ENCODE peak calls at places on chromosomes 12 and 14, in ten cellular contexts. One of them, this sample, is unnamed.

GRCh38 chr12:111858186-111858585 is 16.2 kb downstream of the MAPKAPK5 start:
- DNase-seq in H1: no peak
- DNase-seq in suprapubic skin: no peak
- DNase-seq in testis: no peak
- DNase-seq in A549: no peak
- DNase-seq in Peyer's patch: no peak
- DNase-seq in body of pancreas: no peak
- DNase-seq in endothelial cell of umbilical vein: no peak
- DNase-seq in GM12878: no peak
- DNase-seq in transverse colon: no peak
- DNase-seq in this sample: no peak

GRCh38 chr12:110796952-110797351 is 49.8 kb upstream of the CCDC63 start:
- DNase-seq in H1: no peak
- DNase-seq in transverse colon: no peak
- DNase-seq in A549: no peak
- DNase-seq in endothelial cell of umbilical vein: no peak
- DNase-seq in Peyer's patch: no peak
- DNase-seq in suprapubic skin: no peak
- DNase-seq in body of pancreas: no peak
- DNase-seq in testis: no peak
- DNase-seq in GM12878: no peak
- DNase-seq in this sample: no peak

GRCh38 chr14:87837306-87837705 is 155.7 kb downstream of the GALC start:
- DNase-seq in body of pancreas: no peak
- DNase-seq in H1: no peak
- DNase-seq in transverse colon: no peak
- DNase-seq in Peyer's patch: no peak
- DNase-seq in endothelial cell of umbilical vein: no peak
- DNase-seq in A549: no peak
- DNase-seq in suprapubic skin: no peak
- DNase-seq in testis: no peak
- DNase-seq in GM12878: no peak
- DNase-seq in this sample: no peak

GRCh38 chr12:75754698-75755097 is 243.3 kb upstream of the KRR1 start:
- DNase-seq in suprapubic skin: no peak
- DNase-seq in GM12878: no peak
- DNase-seq in testis: no peak
- DNase-seq in body of pancreas: no peak
- DNase-seq in A549: no peak
- DNase-seq in transverse colon: no peak
- DNase-seq in H1: no peak
- DNase-seq in endothelial cell of umbilical vein: no peak
- DNase-seq in Peyer's patch: no peak
- DNase-seq in this sample: no peak

GRCh38 chr14:100588671-100589070 is 1.5 kb upstream of the BEGAIN start:
- DNase-seq in suprapubic skin: no peak
- DNase-seq in body of pancreas: no peak
- DNase-seq in transverse colon: no peak
- DNase-seq in Peyer's patch: no peak
- DNase-seq in endothelial cell of umbilical vein: no peak
- DNase-seq in GM12878: no peak
- DNase-seq in A549: no peak
- DNase-seq in H1: no peak
- DNase-seq in testis: no peak
- DNase-seq in this sample: no peak

GRCh38 chr12:98352218-98352811 is 163.1 kb upstream of the TMPO start:
- DNase-seq in GM12878: no peak
- DNase-seq in suprapubic skin: no peak
- DNase-seq in endothelial cell of umbilical vein: peak; percentile 84
- DNase-seq in H1: peak; percentile 33
- DNase-seq in A549: peak; percentile 75
- DNase-seq in transverse colon: no peak
- DNase-seq in body of pancreas: no peak
- DNase-seq in Peyer's patch: no peak
- DNase-seq in testis: no peak
- DNase-seq in this sample: no peak

GRCh38 chr12:5783274-5783920 is 161.7 kb downstream of the ANO2 start:
- DNase-seq in A549: no peak
- DNase-seq in transverse colon: no peak
- DNase-seq in GM12878: no peak
- DNase-seq in suprapubic skin: peak; percentile 35
- DNase-seq in H1: no peak
- DNase-seq in body of pancreas: no peak
- DNase-seq in Peyer's patch: no peak
- DNase-seq in endothelial cell of umbilical vein: peak; percentile 11
- DNase-seq in testis: no peak
- DNase-seq in this sample: no peak

GRCh38 chr14:89912667-89913211 is 41.8 kb downstream of the EFCAB11 start:
- DNase-seq in A549: peak; percentile 66
- DNase-seq in testis: no peak
- DNase-seq in endothelial cell of umbilical vein: peak; percentile 87
- DNase-seq in transverse colon: peak; percentile 10
- DNase-seq in Peyer's patch: no peak
- DNase-seq in body of pancreas: no peak
- DNase-seq in H1: no peak
- DNase-seq in GM12878: no peak
- DNase-seq in suprapubic skin: no peak
- DNase-seq in this sample: peak; percentile 71

GRCh38 chr14:59101441-59101840 is 87.0 kb upstream of the DAAM1 start:
- DNase-seq in Peyer's patch: no peak
- DNase-seq in endothelial cell of umbilical vein: no peak
- DNase-seq in suprapubic skin: no peak
- DNase-seq in H1: no peak
- DNase-seq in transverse colon: no peak
- DNase-seq in testis: no peak
- DNase-seq in body of pancreas: no peak
- DNase-seq in A549: no peak
- DNase-seq in GM12878: no peak
- DNase-seq in this sample: no peak

GRCh38 chr12:58584885-58585284 is 335.4 kb downstream of the LRIG3 start:
- DNase-seq in endothelial cell of umbilical vein: no peak
- DNase-seq in body of pancreas: no peak
- DNase-seq in H1: no peak
- DNase-seq in Peyer's patch: no peak
- DNase-seq in GM12878: no peak
- DNase-seq in A549: no peak
- DNase-seq in testis: no peak
- DNase-seq in suprapubic skin: no peak
- DNase-seq in transverse colon: no peak
- DNase-seq in this sample: no peak

DNA sequence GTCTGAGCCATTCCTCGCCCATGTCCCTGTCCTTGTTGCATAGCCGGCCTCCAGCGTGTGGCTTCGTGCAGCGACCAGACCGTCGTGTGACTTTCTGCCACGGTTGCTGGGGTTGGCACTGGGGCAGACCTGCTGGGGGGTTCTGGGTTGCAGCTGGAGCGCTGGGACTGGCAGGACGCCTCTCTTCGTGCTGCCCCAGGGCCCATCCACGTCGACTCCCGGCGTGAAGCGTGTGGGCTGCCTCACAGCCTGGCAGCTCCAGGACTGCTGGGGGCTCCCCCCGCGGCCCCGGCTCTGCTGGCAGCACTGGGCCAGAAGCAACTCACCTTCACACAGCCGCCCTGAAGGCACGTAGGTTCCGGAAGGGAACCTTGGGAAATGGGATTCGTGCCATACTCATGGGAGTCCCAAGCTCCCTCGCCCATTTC is 52.0 kb downstream of the GALNT9 start:
- DNase-seq in suprapubic skin: no peak
- DNase-seq in A549: no peak
- DNase-seq in H1: no peak
- DNase-seq in transverse colon: no peak
- DNase-seq in endothelial cell of umbilical vein: no peak
- DNase-seq in testis: no peak
- DNase-seq in body of pancreas: no peak
- DNase-seq in GM12878: no peak
- DNase-seq in Peyer's patch: no peak
- DNase-seq in this sample: no peak
- H3K27ac ChIP-seq in suprapubic skin: no peak overlapping the region
- H3K27ac ChIP-seq in A549: no peak overlapping the region
- H3K27ac ChIP-seq in H1: no peak overlapping the region
- H3K27ac ChIP-seq in transverse colon: no peak overlapping the region
- H3K27ac ChIP-seq in endothelial cell of umbilical vein: no peak overlapping the region
- H3K27ac ChIP-seq in testis: no peak overlapping the region
- H3K27ac ChIP-seq in body of pancreas: no peak overlapping the region
- H3K27ac ChIP-seq in GM12878: no peak overlapping the region
- H3K27ac ChIP-seq in Peyer's patch: peak overlapping the region; percentile 25
- H3K27ac ChIP-seq in this sample: no peak overlapping the region

GRCh38 chr14:95125156-95125555 is 32.2 kb downstream of the DICER1 start:
- DNase-seq in Peyer's patch: no peak
- DNase-seq in suprapubic skin: no peak
- DNase-seq in transverse colon: no peak
- DNase-seq in testis: no peak
- DNase-seq in H1: no peak
- DNase-seq in A549: no peak
- DNase-seq in GM12878: no peak
- DNase-seq in endothelial cell of umbilical vein: no peak
- DNase-seq in body of pancreas: no peak
- DNase-seq in this sample: no peak
- TF ChIP-seq POLR2A in Peyer's patch: no peak
- TF ChIP-seq POLR2A in suprapubic skin: no peak
- TF ChIP-seq POLR2A in transverse colon: no peak
- TF ChIP-seq POLR2A in testis: no peak
- TF ChIP-seq POLR2A in H1: no peak
- TF ChIP-seq POLR2A in A549: no peak
- TF ChIP-seq POLR2A in GM12878: no peak
- TF ChIP-seq POLR2A in endothelial cell of umbilical vein: no peak
- TF ChIP-seq POLR2A in body of pancreas: no peak
- TF ChIP-seq POLR2A in this sample: no peak

GRCh38 chr12:121805800-121806555 is 2.2 kb downstream of the SETD1B start:
- DNase-seq in A549: no peak
- DNase-seq in transverse colon: no peak
- DNase-seq in endothelial cell of umbilical vein: no peak
- DNase-seq in body of pancreas: no peak
- DNase-seq in Peyer's patch: peak; percentile 55
- DNase-seq in testis: no peak
- DNase-seq in H1: no peak
- DNase-seq in GM12878: no peak
- DNase-seq in suprapubic skin: no peak
- DNase-seq in this sample: no peak
- H3K4me1 ChIP-seq in A549: peaks cover 39% of the 10 kb centered on the region
- H3K4me1 ChIP-seq in transverse colon: peaks cover 18% of the 10 kb centered on the region
- H3K4me1 ChIP-seq in endothelial cell of umbilical vein: peaks cover 26% of the 10 kb centered on the region
- H3K4me1 ChIP-seq in body of pancreas: peaks cover 45% of the 10 kb centered on the region
- H3K4me1 ChIP-seq in Peyer's patch: peaks cover 15% of the 10 kb centered on the region
- H3K4me1 ChIP-seq in testis: peaks cover 35% of the 10 kb centered on the region
- H3K4me1 ChIP-seq in H1: peaks cover 13% of the 10 kb centered on the region
- H3K4me1 ChIP-seq in GM12878: peaks cover 16% of the 10 kb centered on the region
- H3K4me1 ChIP-seq in suprapubic skin: peaks cover 40% of the 10 kb centered on the region
- H3K4me1 ChIP-seq in this sample: peaks cover 27% of the 10 kb centered on the region

DNA sequence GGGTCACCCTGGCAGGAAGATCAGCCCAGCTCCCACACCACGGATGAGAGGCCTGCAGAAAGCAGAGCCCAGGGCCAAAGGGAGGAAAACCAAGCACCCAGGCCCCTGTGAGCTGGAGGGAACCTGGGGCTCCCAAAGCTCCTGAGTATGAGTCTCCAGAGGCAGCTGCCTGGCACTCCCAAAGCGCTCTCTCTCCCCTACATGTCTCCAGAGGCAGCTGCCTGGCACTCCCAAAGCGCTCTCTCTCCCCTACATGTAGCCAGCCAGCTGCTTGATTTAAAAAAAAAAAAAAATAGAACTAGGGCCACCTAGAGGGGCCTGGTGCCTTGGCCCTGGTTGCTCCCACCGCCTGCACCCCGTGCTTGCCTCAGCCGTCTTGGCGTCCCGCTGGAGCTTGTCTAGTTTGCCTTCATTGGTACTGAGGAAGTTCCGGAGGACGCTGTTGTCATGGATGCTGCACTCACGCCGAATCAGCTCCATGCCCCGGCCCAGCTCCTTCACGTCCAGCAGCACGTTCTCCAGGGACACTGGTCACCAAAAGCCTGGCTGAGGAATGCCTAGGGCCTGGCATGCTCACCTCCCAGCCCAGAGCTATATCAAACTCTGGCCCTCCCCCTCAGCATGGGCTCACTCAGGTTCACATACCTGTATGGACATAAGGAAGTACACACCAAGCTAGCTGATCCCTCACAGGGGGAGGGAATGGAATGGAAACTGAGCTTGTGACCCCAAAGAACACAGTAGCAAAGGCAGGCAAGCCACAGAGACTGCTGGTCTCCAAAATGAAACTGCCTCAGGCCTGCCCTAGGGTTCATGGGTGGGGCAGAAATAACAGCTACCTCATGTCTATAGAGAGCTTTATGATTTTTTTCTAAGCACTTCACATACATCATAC is 24.7 kb downstream of the PRPF40B start:
- DNase-seq in H1: no peak
- DNase-seq in A549: no peak
- DNase-seq in GM12878: no peak
- DNase-seq in endothelial cell of umbilical vein: no peak
- DNase-seq in body of pancreas: no peak
- DNase-seq in suprapubic skin: no peak
- DNase-seq in testis: no peak
- DNase-seq in transverse colon: no peak
- DNase-seq in Peyer's patch: no peak
- DNase-seq in this sample: no peak
- H3K27ac ChIP-seq in H1: no peak overlapping the region
- H3K27ac ChIP-seq in A549: no peak overlapping the region
- H3K27ac ChIP-seq in GM12878: no peak overlapping the region
- H3K27ac ChIP-seq in endothelial cell of umbilical vein: peak overlapping the region; percentile 81
- H3K27ac ChIP-seq in body of pancreas: no peak overlapping the region
- H3K27ac ChIP-seq in suprapubic skin: no peak overlapping the region
- H3K27ac ChIP-seq in testis: peak overlapping the region; percentile 53
- H3K27ac ChIP-seq in transverse colon: peak overlapping the region; percentile 9
- H3K27ac ChIP-seq in Peyer's patch: no peak overlapping the region
- H3K27ac ChIP-seq in this sample: no peak overlapping the region

This sample was measured in adrenal gland.